ENCODE peak calls at places on chromosomes 5 and 9, in four cellular contexts. One of them, this sample, is unnamed.

GRCh38 chr9:73237140-73237539 is 85.5 kb downstream of the ANXA1 start:
- DNase-seq in AG10803: no peak
- DNase-seq in H9: no peak
- DNase-seq in esophagus squamous epithelium: no peak
- DNase-seq in this sample: no peak

GRCh38 chr9:93194584-93194983 is 10.6 kb downstream of the WNK2 start:
- DNase-seq in AG10803: no peak
- DNase-seq in H9: no peak
- DNase-seq in esophagus squamous epithelium: no peak
- DNase-seq in this sample: no peak

GRCh38 chr9:130579738-130580463 is 524 bp downstream of the FUBP3 start:
- DNase-seq in AG10803: no peak
- DNase-seq in H9: no peak
- DNase-seq in esophagus squamous epithelium: no peak
- DNase-seq in this sample: no peak

GRCh38 chr9:116442528-116442927 is 244.6 kb upstream of the TRIM32 start:
- DNase-seq in AG10803: no peak
- DNase-seq in H9: no peak
- DNase-seq in esophagus squamous epithelium: no peak
- DNase-seq in this sample: no peak

GRCh38 chr5:153880094-153880493 is 158.6 kb downstream of the FAM114A2 start:
- DNase-seq in AG10803: no peak
- DNase-seq in H9: no peak
- DNase-seq in esophagus squamous epithelium: no peak
- DNase-seq in this sample: no peak

GRCh38 chr9:78606011-78606410 is 309.1 kb downstream of the PSAT1 start:
- DNase-seq in AG10803: no peak
- DNase-seq in H9: no peak
- DNase-seq in esophagus squamous epithelium: no peak
- DNase-seq in this sample: no peak

GRCh38 chr9:4852419-4852818 is 59.7 kb downstream of the RCL1 start:
- DNase-seq in AG10803: no peak
- DNase-seq in H9: no peak
- DNase-seq in esophagus squamous epithelium: no peak
- DNase-seq in this sample: no peak

GRCh38 chr5:54654211-54654610 is 136.7 kb downstream of the SNX18 start:
- DNase-seq in AG10803: peak; percentile 56
- DNase-seq in H9: no peak
- DNase-seq in esophagus squamous epithelium: no peak
- DNase-seq in this sample: no peak

GRCh38 chr9:6229604-6230003 is 14.0 kb downstream of the IL33 start:
- DNase-seq in AG10803: no peak
- DNase-seq in H9: no peak
- DNase-seq in esophagus squamous epithelium: no peak
- DNase-seq in this sample: no peak

GRCh38 chr9:83432104-83432627 is 106.0 kb downstream of the FRMD3 start:
- DNase-seq in AG10803: peak; percentile 87
- DNase-seq in H9: peak; percentile 65
- DNase-seq in esophagus squamous epithelium: no peak
- DNase-seq in this sample: peak; percentile 62

GRCh38 chr5:120447706-120448239 is 16.3 kb upstream of the PRR16 start:
- DNase-seq in AG10803: no peak
- DNase-seq in H9: no peak
- DNase-seq in esophagus squamous epithelium: no peak
- DNase-seq in this sample: no peak
- TF ChIP-seq CTCF in AG10803: no peak
- TF ChIP-seq CTCF in H9: no peak
- TF ChIP-seq CTCF in esophagus squamous epithelium: no peak
- TF ChIP-seq CTCF in this sample: no peak

DNA sequence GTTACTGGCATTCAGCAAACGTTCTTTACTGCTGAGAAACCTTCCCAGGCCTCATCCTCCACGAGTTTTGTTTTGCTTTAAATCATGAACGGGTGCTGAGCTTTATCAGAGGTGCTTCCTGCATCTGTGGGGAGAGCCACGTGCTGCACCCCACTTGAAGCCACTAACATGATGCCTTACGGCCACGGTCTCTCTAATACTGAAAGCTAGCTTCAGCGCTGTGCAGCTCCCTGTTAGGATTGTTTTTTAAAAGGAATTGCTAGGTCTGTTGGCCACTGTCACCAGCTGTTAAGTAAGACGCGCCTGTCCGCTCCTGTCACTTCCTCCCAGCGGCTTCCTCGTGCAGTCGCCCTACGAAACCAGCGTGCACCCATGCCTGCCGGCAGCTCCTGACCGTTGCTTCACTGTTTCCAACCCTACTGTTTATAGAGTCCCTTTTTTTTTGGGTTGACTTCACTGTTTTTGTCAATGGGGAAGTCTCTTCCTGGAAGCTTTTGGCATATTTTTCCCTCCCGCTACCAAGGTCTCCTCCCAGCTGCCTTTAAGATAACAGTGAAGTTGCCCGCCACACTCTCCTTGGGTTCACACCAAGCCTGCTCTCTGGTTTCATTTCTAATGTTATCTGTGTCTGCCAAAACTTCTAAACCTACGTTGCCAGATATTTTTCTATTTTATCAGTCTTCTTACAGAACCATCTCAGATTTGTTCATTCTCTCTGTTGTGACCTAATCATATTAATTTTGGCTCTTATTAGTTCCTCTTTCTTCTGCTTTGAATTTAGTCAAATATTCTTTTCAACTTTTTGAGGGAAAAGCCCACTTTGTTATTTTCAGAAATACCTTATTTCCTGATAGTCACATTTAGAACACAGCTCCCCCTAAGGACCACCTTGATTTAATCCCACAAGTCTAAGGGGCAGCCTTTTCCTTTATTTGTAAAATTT is 20.2 kb downstream of the LPCAT1 start:
- DNase-seq in AG10803: no peak
- DNase-seq in H9: no peak
- DNase-seq in esophagus squamous epithelium: no peak
- DNase-seq in this sample: no peak
- TF ChIP-seq CTCF in AG10803: no peak
- TF ChIP-seq CTCF in H9: peak; percentile 33
- TF ChIP-seq CTCF in esophagus squamous epithelium: no peak
- TF ChIP-seq CTCF in this sample: no peak

GRCh38 chr9:90851444-90851843 is 49.8 kb downstream of the SYK start:
- DNase-seq in AG10803: no peak
- DNase-seq in H9: peak; percentile 22
- DNase-seq in esophagus squamous epithelium: no peak
- DNase-seq in this sample: no peak
- TF ChIP-seq CTCF in AG10803: no peak
- TF ChIP-seq CTCF in H9: peak; percentile 40
- TF ChIP-seq CTCF in esophagus squamous epithelium: no peak
- TF ChIP-seq CTCF in this sample: no peak

GRCh38 chr9:124412228-124412575 is 3.0 kb downstream of the PSMB7 start:
- DNase-seq in AG10803: no peak
- DNase-seq in H9: no peak
- DNase-seq in esophagus squamous epithelium: no peak
- DNase-seq in this sample: no peak

GRCh38 chr9:124415102-124415851 is at the start of gene PSMB7:
- DNase-seq in AG10803: peak; percentile 95
- DNase-seq in H9: peak; percentile 96
- DNase-seq in esophagus squamous epithelium: peak; percentile 84
- DNase-seq in this sample: peak; percentile 90

GRCh38 chr9:124414612-124415011 is 630 bp downstream of the PSMB7 start:
- DNase-seq in AG10803: no peak
- DNase-seq in H9: no peak
- DNase-seq in esophagus squamous epithelium: no peak
- DNase-seq in this sample: no peak

GRCh38 chr9:124419832-124420489 is 4.7 kb upstream of the PSMB7 start:
- DNase-seq in AG10803: no peak
- DNase-seq in H9: no peak
- DNase-seq in esophagus squamous epithelium: no peak
- DNase-seq in this sample: no peak

GRCh38 chr9:124415852-124416484 is 726 bp upstream of the PSMB7 start:
- DNase-seq in AG10803: no peak
- DNase-seq in H9: peak; percentile 69
- DNase-seq in esophagus squamous epithelium: no peak
- DNase-seq in this sample: no peak
- TF ChIP-seq CTCF in AG10803: no peak
- TF ChIP-seq CTCF in H9: no peak
- TF ChIP-seq CTCF in esophagus squamous epithelium: no peak
- TF ChIP-seq CTCF in this sample: no peak